ENCODE peak calls at places on chromosomes 3 and 15, in six cellular contexts. A is A549, V is K562, C is HepG2, N is GM12878, O is SK-N-SH. L is an unnamed sample.

GRCh38 chr3:133880287-133880686 is 15.4 kb downstream of the RAB6B start:
- DNase-seq in A (no peak), V (no peak), C (no peak), N (no peak), O (no peak), L (no peak)

GRCh38 chr3:113685956-113686721 is 10.3 kb downstream of the USF3 start:
- DNase-seq in A (no peak), V (no peak), C (peak), N (no peak), O (no peak), L (no peak)

GRCh38 chr15:83733206-83733605 is 79.3 kb downstream of the ADAMTSL3 start:
- DNase-seq in A (peak), V (no peak), C (no peak), N (no peak), O (no peak), L (peak)

GRCh38 chr3:63328386-63328785 is 50.3 kb downstream of the SYNPR start:
- DNase-seq in A (no peak), V (no peak), C (no peak), N (no peak), O (no peak), L (no peak)

GRCh38 chr3:160564205-160564922 is 1.0 kb downstream of the KPNA4 start:
- DNase-seq in A (peak), V (no peak), C (peak), N (no peak), O (no peak), L (no peak)

GRCh38 chr15:41937568-41937923 is 34.8 kb downstream of the EHD4 start:
- DNase-seq in A (no peak), V (no peak), C (no peak), N (no peak), O (no peak), L (no peak)

GRCh38 chr3:131699001-131699400 is 196.2 kb upstream of the MRPL3 start:
- DNase-seq in A (no peak), V (no peak), C (no peak), N (no peak), O (no peak), L (no peak)

GRCh38 chr15:65887565-65887964 is 18.3 kb downstream of the RAB11A start:
- DNase-seq in A (no peak), V (no peak), C (no peak), N (no peak), O (no peak), L (no peak)

GRCh38 chr3:177618873-177619771 is 421.8 kb upstream of the TBL1XR1 start:
- DNase-seq in A (no peak), V (no peak), C (no peak), N (no peak), O (no peak), L (no peak)

GRCh38 chr15:32718082-32718821 is 448 bp downstream of the GREM1 start:
- DNase-seq in A (no peak), V (no peak), C (no peak), N (no peak), O (peak), L (no peak)

GRCh38 chr3:157445897-157446296 is 9.2 kb downstream of the PTX3 start:
- DNase-seq in A (no peak), V (no peak), C (no peak), N (no peak), O (no peak), L (no peak)

GRCh38 chr3:176190755-176191154 is 1006.5 kb downstream of the TBL1XR1 start:
- DNase-seq in A (no peak), V (no peak), C (no peak), N (no peak), O (peak), L (no peak)

GRCh38 chr15:50825946-50826345 is 60.4 kb upstream of the SPPL2A start:
- DNase-seq in A (no peak), V (no peak), C (no peak), N (no peak), O (no peak), L (no peak)

GRCh38 chr3:105791919-105792786 is 76.7 kb downstream of the CBLB start:
- DNase-seq in A (peak), V (no peak), C (peak), N (no peak), O (no peak), L (no peak)

GRCh38 chr15:97504031-97504430 is 456.5 kb upstream of the ARRDC4 start:
- DNase-seq in A (no peak), V (no peak), C (no peak), N (no peak), O (no peak), L (no peak)

GRCh38 chr3:33236005-33236404 is 17.4 kb upstream of the SUSD5 start:
- DNase-seq in A (no peak), V (no peak), C (no peak), N (no peak), O (no peak), L (no peak)

GRCh38 chr3:4736284-4736861 is 242.9 kb upstream of the BHLHE40 start:
- DNase-seq in A (no peak), V (no peak), C (no peak), N (no peak), O (no peak), L (peak)

GRCh38 chr15:82158811-82159210 is 103.7 kb downstream of the EFL1 start:
- DNase-seq in A (no peak), V (no peak), C (no peak), N (no peak), O (peak), L (no peak)

GRCh38 chr3:153621988-153622387 is 460.0 kb downstream of the RAP2B start:
- DNase-seq in A (no peak), V (no peak), C (no peak), N (peak), O (no peak), L (no peak)

DNA sequence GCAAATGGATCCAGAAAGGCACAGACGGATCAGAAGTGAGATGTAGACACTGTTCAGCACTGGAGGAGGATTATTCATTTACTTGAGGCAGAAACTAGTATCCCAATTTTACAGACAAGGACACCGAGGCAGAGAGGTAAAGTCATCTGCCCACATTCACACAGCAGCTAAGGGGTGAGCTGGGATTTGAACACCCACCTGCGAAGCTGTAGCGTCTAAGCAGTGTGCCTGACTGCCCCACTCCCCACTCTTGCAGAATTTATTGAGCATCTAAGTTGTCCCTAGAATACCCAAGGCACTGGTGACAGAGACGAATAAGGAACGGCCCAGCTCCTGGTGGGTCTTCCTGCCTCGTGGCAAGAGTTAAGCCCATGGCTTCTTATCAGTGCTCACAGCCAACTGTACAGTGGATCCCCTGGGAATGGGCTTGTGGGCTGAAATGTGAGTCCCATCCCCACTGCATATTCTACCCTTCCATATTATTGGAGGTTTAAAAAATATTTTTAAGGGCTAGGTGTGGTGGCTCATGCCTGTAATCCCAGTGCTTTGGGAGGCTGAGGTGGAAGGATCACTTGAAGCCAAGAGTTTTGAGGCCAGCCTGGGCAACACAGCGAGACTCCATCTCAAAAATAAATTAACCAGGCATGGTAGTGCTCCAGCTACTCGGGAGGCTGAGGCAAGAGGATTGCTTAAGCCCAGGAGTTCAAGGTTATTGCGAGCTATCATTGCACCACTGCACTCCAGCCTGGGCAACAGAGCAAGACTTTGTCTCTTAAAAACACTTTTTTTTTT is 77.6 kb downstream of the IQSEC1 start:
- DNase-seq in A (no peak), V (no peak), C (peak), N (no peak), O (no peak), L (no peak)
- TF ChIP-seq REST in A (no peak), V (no peak), C (no peak), N (no peak), O (no peak), L (no peak)

GRCh38 chr3:167001374-167001773 is 378.7 kb downstream of the ZBBX start:
- DNase-seq in A (no peak), V (no peak), C (no peak), N (no peak), O (no peak), L (no peak)
- TF ChIP-seq MAX in A (no peak), V (no peak), C (no peak), N (no peak), O (no peak), L (no peak)

DNA sequence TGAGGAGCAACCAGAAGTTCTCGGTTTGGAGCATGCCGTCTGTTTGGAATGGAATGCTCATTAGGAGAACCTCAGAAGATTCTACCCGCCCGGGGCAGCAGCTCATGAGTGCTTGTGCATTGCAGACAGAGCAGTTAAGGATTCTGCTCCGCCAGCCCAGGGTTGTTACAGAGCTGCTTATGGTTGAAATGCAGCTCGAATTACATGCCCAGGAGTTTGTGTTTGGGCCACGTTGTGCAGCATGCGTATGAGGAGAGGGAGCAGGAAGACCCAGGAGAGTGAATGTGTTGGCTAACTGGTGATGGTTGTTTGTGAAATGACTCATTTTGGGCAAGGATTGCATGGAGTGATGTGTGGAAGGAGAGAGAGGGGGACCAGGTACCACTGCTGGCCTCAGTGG is 9.0 kb downstream of the FGD5 start:
- DNase-seq in A (no peak), V (no peak), C (no peak), N (no peak), O (no peak), L (no peak)
- H3K4me3 ChIP-seq in A (no peak), V (no peak), C (no peak), N (no peak), O (no peak), L (no peak)

GRCh38 chr3:14439501-14440167 is 37.2 kb downstream of the SLC6A6 start:
- DNase-seq in A (no peak), V (peak), C (no peak), N (no peak), O (peak), L (no peak)
- TF ChIP-seq REST in A (no peak), V (no peak), C (no peak), N (no peak), O (no peak), L (no peak)

DNA sequence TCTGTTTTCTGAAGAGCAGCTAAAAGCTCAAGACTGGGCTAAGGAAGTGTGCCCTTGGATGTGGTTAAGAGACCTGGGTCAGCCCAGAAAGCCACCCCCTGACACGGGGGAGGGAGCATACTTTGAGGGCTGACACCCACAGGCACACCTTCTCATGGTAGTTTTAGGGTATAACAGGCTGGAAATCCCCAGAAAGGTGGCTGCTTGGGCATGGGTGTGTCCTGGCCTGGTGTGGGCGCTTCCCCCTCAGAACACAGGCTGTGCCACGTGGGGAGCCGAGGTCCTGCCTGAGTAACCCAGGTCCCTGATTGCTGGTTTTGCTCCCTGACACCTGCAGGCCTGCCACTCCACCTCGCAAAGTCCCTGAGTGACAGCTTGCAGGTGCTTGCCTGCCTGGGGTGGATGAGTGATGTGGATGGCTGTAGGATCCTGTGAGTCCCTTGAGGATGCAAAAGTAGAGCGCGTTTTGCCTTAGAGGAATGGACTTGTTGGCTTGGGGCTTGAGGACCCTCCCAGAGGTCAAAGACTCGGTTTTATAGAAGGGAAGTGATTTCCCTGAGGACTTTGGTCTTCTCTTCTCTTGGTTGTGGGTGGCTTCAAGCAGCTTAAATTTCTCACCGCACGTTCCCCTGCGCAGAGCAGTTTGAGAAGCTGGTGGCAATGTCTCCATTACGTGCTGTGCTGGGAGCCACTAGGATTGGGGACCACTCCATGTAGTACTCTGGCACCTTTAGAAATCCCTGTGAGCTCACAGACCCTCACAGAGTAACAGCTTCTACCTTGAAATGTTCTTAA is 94.4 kb downstream of the DNASE1L3 start:
- DNase-seq in A (no peak), V (no peak), C (no peak), N (peak), O (no peak), L (no peak)
- TF ChIP-seq MAX in A (no peak), V (no peak), C (no peak), N (peak), O (no peak), L (no peak)